ENCODE peak calls at places on chromosomes 7 and 10, in seven cellular contexts. T is activated naive CD4-positive, alpha-beta T cell; S is SK-MEL-5; V is T follicular helper cell; K is stimulated activated CD4-positive, alpha-beta T cell treated with anti-CD3 and anti-CD28 coated beads, Interleukin-12 subunit alpha, Interleukin-12 subunit beta, amount 100 ng/mL, for 48 hours; H is AG08396; Q is astrocyte of the spinal cord. A is an unnamed sample.

GRCh38 chr10:77162697-77163096 is 474.9 kb downstream of the KCNMA1 start:
- DNase-seq in T (no peak), S (no peak), V (no peak), K (no peak), H (no peak), Q (peak; percentile 48), A (no peak)

GRCh38 chr7:30168800-30169584 is 34.2 kb downstream of the MTURN start:
- DNase-seq in T (no peak), S (peak; percentile 47), V (no peak), K (no peak), H (peak; percentile 70), Q (peak; percentile 82), A (no peak)

GRCh38 chr10:77325233-77325537 is 312.4 kb downstream of the KCNMA1 start:
- DNase-seq in T (no peak), S (no peak), V (no peak), K (no peak), H (no peak), Q (no peak), A (no peak)

GRCh38 chr7:140596751-140597424 is 43.7 kb downstream of the DENND2A start:
- DNase-seq in T (no peak), S (no peak), V (no peak), K (no peak), H (peak; percentile 23), Q (peak; percentile 91), A (no peak)

GRCh38 chr7:103593691-103594090 is 147.7 kb upstream of the SLC26A5 start:
- DNase-seq in T (no peak), S (no peak), V (no peak), K (no peak), H (no peak), Q (peak; percentile 39), A (no peak)

GRCh38 chr7:140005754-140006503 is 56.8 kb downstream of the PARP12 start:
- DNase-seq in T (no peak), S (peak; percentile 81), V (no peak), K (no peak), H (no peak), Q (no peak), A (no peak)

GRCh38 chr7:106788637-106789036 is 76.4 kb upstream of the PIK3CG start:
- DNase-seq in T (no peak), S (no peak), V (no peak), K (no peak), H (no peak), Q (no peak), A (no peak)

GRCh38 chr7:2018786-2019692 is 213.7 kb downstream of the MAD1L1 start:
- DNase-seq in T (no peak), S (no peak), V (no peak), K (no peak), H (peak; percentile 93), Q (peak; percentile 86), A (no peak)

GRCh38 chr7:24158976-24159375 is 125.0 kb upstream of the NPY start:
- DNase-seq in T (no peak), S (no peak), V (no peak), K (no peak), H (no peak), Q (peak; percentile 3), A (no peak)

GRCh38 chr10:29392376-29393021 is 103.6 kb downstream of the LYZL1 start:
- DNase-seq in T (no peak), S (peak; percentile 74), V (no peak), K (no peak), H (peak; percentile 51), Q (peak; percentile 46), A (no peak)

GRCh38 chr7:16465469-16466086 is at the start of gene SOSTDC1:
- DNase-seq in T (no peak), S (peak; percentile 67), V (no peak), K (no peak), H (no peak), Q (peak; percentile 32), A (no peak)

GRCh38 chr10:124866812-124867211 is 65.2 kb downstream of the ABRAXAS2 start:
- DNase-seq in T (no peak), S (no peak), V (no peak), K (no peak), H (no peak), Q (no peak), A (no peak)

GRCh38 chr7:95865716-95866371 is 93.5 kb downstream of the DYNC1I1 start:
- DNase-seq in T (no peak), S (peak; percentile 88), V (no peak), K (no peak), H (no peak), Q (peak; percentile 46), A (no peak)

GRCh38 chr10:105793071-105793470 is 1152.0 kb downstream of the SORCS3 start:
- DNase-seq in T (no peak), S (no peak), V (no peak), K (no peak), H (no peak), Q (no peak), A (no peak)

GRCh38 chr7:65390588-65390987 is 16.9 kb downstream of the ZNF92 start:
- DNase-seq in T (no peak), S (no peak), V (no peak), K (no peak), H (no peak), Q (no peak), A (no peak)

GRCh38 chr10:71569775-71570588 is 149.6 kb downstream of the C10orf105 start:
- DNase-seq in T (peak; percentile 68), S (peak; percentile 67), V (peak; percentile 64), K (peak; percentile 65), H (peak; percentile 75), Q (peak; percentile 24), A (peak; percentile 79)

GRCh38 chr7:22814261-22815208 is 8.1 kb downstream of the TOMM7 start:
- DNase-seq in T (no peak), S (peak; percentile 86), V (no peak), K (no peak), H (peak; percentile 38), Q (peak; percentile 51), A (no peak)

GRCh38 chr10:16950686-16951681 is 133.8 kb upstream of the RSU1 start:
- DNase-seq in T (no peak), S (peak; percentile 67), V (no peak), K (no peak), H (peak; percentile 42), Q (peak; percentile 82), A (no peak)

GRCh38 chr7:103778929-103779328 is 210.5 kb downstream of the RELN start:
- DNase-seq in T (no peak), S (no peak), V (no peak), K (no peak), H (no peak), Q (no peak), A (no peak)

GRCh38 chr10:3085785-3086567 is 18.6 kb downstream of the PFKP start:
- DNase-seq in T (no peak), S (no peak), V (no peak), K (no peak), H (no peak), Q (no peak), A (no peak)

GRCh38 chr10:131906269-131906639 is 5.4 kb downstream of the PPP2R2D start:
- DNase-seq in T (no peak), S (no peak), V (no peak), K (no peak), H (no peak), Q (no peak), A (no peak)

GRCh38 chr10:5631936-5632335 is 34.5 kb downstream of the ASB13 start:
- DNase-seq in T (no peak), S (no peak), V (no peak), K (no peak), H (no peak), Q (no peak), A (peak; percentile 63)